ENCODE peak calls at places on chromosomes 11 and 22, in five cellular contexts. One of them, this sample, is unnamed.

GRCh38 chr11:11757871-11758270 is 83.9 kb upstream of the USP47 start:
- DNase-seq in GM12864: no peak
- DNase-seq in PC-9: no peak
- DNase-seq in spleen: no peak
- DNase-seq in AG04450: no peak
- DNase-seq in this sample: no peak

GRCh38 chr11:55854704-55855103 is 16.2 kb downstream of the OR5D16 start:
- DNase-seq in PC-9: no peak
- DNase-seq in GM12864: no peak
- DNase-seq in AG04450: no peak
- DNase-seq in spleen: no peak
- DNase-seq in this sample: no peak

GRCh38 chr11:69040581-69041260 is 8.0 kb upstream of the TPCN2 start:
- DNase-seq in PC-9: no peak
- DNase-seq in GM12864: no peak
- DNase-seq in AG04450: peak
- DNase-seq in spleen: no peak
- DNase-seq in this sample: no peak

GRCh38 chr22:41831383-41831782 is 1.5 kb upstream of the SREBF2 start:
- DNase-seq in AG04450: no peak
- DNase-seq in PC-9: no peak
- DNase-seq in spleen: no peak
- DNase-seq in GM12864: no peak
- DNase-seq in this sample: no peak

GRCh38 chr11:76602431-76602861 is 68.1 kb downstream of the LRRC32 start:
- DNase-seq in GM12864: no peak
- DNase-seq in PC-9: no peak
- DNase-seq in AG04450: no peak
- DNase-seq in spleen: peak
- DNase-seq in this sample: peak

GRCh38 chr11:59212744-59213573 is at the start of gene MPEG1:
- DNase-seq in AG04450: no peak
- DNase-seq in GM12864: no peak
- DNase-seq in spleen: peak
- DNase-seq in PC-9: no peak
- DNase-seq in this sample: no peak

GRCh38 chr11:128625316-128625715 is 38.0 kb upstream of the ETS1 start:
- DNase-seq in GM12864: no peak
- DNase-seq in spleen: peak
- DNase-seq in PC-9: no peak
- DNase-seq in AG04450: no peak
- DNase-seq in this sample: no peak

GRCh38 chr11:61378713-61379313 is 13.6 kb upstream of the TMEM216 start:
- DNase-seq in AG04450: peak
- DNase-seq in spleen: no peak
- DNase-seq in PC-9: peak
- DNase-seq in GM12864: no peak
- DNase-seq in this sample: no peak

GRCh38 chr11:12408156-12408770 is 30.9 kb downstream of the PARVA start:
- DNase-seq in AG04450: no peak
- DNase-seq in GM12864: no peak
- DNase-seq in spleen: no peak
- DNase-seq in PC-9: no peak
- DNase-seq in this sample: no peak

GRCh38 chr11:66745356-66746235 is 16.6 kb upstream of the SPTBN2 start:
- DNase-seq in spleen: peak
- DNase-seq in AG04450: no peak
- DNase-seq in GM12864: peak
- DNase-seq in PC-9: peak
- DNase-seq in this sample: no peak

GRCh38 chr11:507727-508515 is 879 bp upstream of the RNH1 start:
- DNase-seq in PC-9: no peak
- DNase-seq in spleen: peak
- DNase-seq in GM12864: no peak
- DNase-seq in AG04450: no peak
- DNase-seq in this sample: no peak

GRCh38 chr11:133956650-133957633 is at the start of gene IGSF9B:
- DNase-seq in PC-9: no peak
- DNase-seq in spleen: peak
- DNase-seq in AG04450: no peak
- DNase-seq in GM12864: peak
- DNase-seq in this sample: peak

GRCh38 chr22:43534916-43535315 is 123.1 kb downstream of the MPPED1 start:
- DNase-seq in GM12864: no peak
- DNase-seq in PC-9: no peak
- DNase-seq in spleen: no peak
- DNase-seq in AG04450: no peak
- DNase-seq in this sample: no peak

GRCh38 chr11:1776331-1776851 is 12.7 kb upstream of the CTSD start:
- DNase-seq in AG04450: no peak
- DNase-seq in PC-9: no peak
- DNase-seq in spleen: peak
- DNase-seq in GM12864: no peak
- DNase-seq in this sample: no peak

GRCh38 chr22:45210577-45211431 is 29.9 kb downstream of the KIAA0930 start:
- DNase-seq in AG04450: no peak
- DNase-seq in spleen: peak
- DNase-seq in GM12864: no peak
- DNase-seq in PC-9: peak
- DNase-seq in this sample: peak

GRCh38 chr11:71240865-71241691 is 11.3 kb downstream of the SHANK2 start:
- DNase-seq in GM12864: peak
- DNase-seq in AG04450: peak
- DNase-seq in PC-9: peak
- DNase-seq in spleen: peak
- DNase-seq in this sample: no peak

GRCh38 chr11:27648840-27649239 is 51.4 kb downstream of the BDNF start:
- DNase-seq in AG04450: no peak
- DNase-seq in GM12864: no peak
- DNase-seq in PC-9: no peak
- DNase-seq in spleen: no peak
- DNase-seq in this sample: no peak

GRCh38 chr11:62649486-62649885 is 3.1 kb upstream of the GANAB start:
- DNase-seq in spleen: peak
- DNase-seq in GM12864: no peak
- DNase-seq in PC-9: no peak
- DNase-seq in AG04450: no peak
- DNase-seq in this sample: no peak

GRCh38 chr11:1750481-1750839 is at the start of gene IFITM10:
- DNase-seq in spleen: no peak
- DNase-seq in PC-9: no peak
- DNase-seq in AG04450: no peak
- DNase-seq in GM12864: no peak
- DNase-seq in this sample: no peak

GRCh38 chr11:115470928-115471327 is 33.3 kb downstream of the CADM1 start:
- DNase-seq in PC-9: no peak
- DNase-seq in GM12864: no peak
- DNase-seq in AG04450: no peak
- DNase-seq in spleen: no peak
- DNase-seq in this sample: no peak

GRCh38 chr11:133506551-133507094 is 25.7 kb downstream of the OPCML start:
- DNase-seq in AG04450: no peak
- DNase-seq in PC-9: no peak
- DNase-seq in GM12864: no peak
- DNase-seq in spleen: no peak
- DNase-seq in this sample: no peak

GRCh38 chr11:87281496-87281895 is 243.8 kb downstream of the TMEM135 start:
- DNase-seq in GM12864: no peak
- DNase-seq in PC-9: peak
- DNase-seq in spleen: no peak
- DNase-seq in AG04450: no peak
- DNase-seq in this sample: no peak

GRCh38 chr22:32444068-32444467 is 20.2 kb downstream of the BPIFC start:
- DNase-seq in GM12864: no peak
- DNase-seq in spleen: no peak
- DNase-seq in AG04450: no peak
- DNase-seq in PC-9: peak
- DNase-seq in this sample: peak

GRCh38 chr11:47177846-47178245 is 1.2 kb upstream of the ARFGAP2 start:
- DNase-seq in spleen: peak
- DNase-seq in AG04450: no peak
- DNase-seq in PC-9: no peak
- DNase-seq in GM12864: no peak
- DNase-seq in this sample: no peak

GRCh38 chr11:858053-858992 is 15.7 kb downstream of the TSPAN4 start:
- DNase-seq in spleen: no peak
- DNase-seq in AG04450: no peak
- DNase-seq in PC-9: no peak
- DNase-seq in GM12864: no peak
- DNase-seq in this sample: no peak

GRCh38 chr22:44729391-44730012 is 22.9 kb upstream of the ARHGAP8 start:
- DNase-seq in AG04450: no peak
- DNase-seq in PC-9: peak
- DNase-seq in spleen: peak
- DNase-seq in GM12864: no peak
- DNase-seq in this sample: peak

GRCh38 chr22:32619614-32620426 is 145.2 kb downstream of the FBXO7 start:
- DNase-seq in AG04450: no peak
- DNase-seq in spleen: peak
- DNase-seq in GM12864: no peak
- DNase-seq in PC-9: peak
- DNase-seq in this sample: no peak

GRCh38 chr11:103024086-103024485 is 67.9 kb downstream of the DCUN1D5 start:
- DNase-seq in spleen: no peak
- DNase-seq in AG04450: no peak
- DNase-seq in GM12864: no peak
- DNase-seq in PC-9: peak
- DNase-seq in this sample: no peak
- H3K4me3 ChIP-seq in spleen: no peak
- H3K4me3 ChIP-seq in AG04450: no peak
- H3K4me3 ChIP-seq in GM12864: no peak
- H3K4me3 ChIP-seq in PC-9: no peak
- H3K4me3 ChIP-seq in this sample: no peak

GRCh38 chr11:123428221-123428631 is 1.8 kb upstream of the GRAMD1B start:
- DNase-seq in AG04450: no peak
- DNase-seq in spleen: no peak
- DNase-seq in GM12864: no peak
- DNase-seq in PC-9: no peak
- DNase-seq in this sample: no peak

GRCh38 chr11:123430736-123431356 is 777 bp downstream of the GRAMD1B start:
- DNase-seq in spleen: peak
- DNase-seq in AG04450: no peak
- DNase-seq in GM12864: no peak
- DNase-seq in PC-9: peak
- DNase-seq in this sample: peak

GRCh38 chr11:123429336-123429735 is 733 bp upstream of the GRAMD1B start:
- DNase-seq in spleen: no peak
- DNase-seq in GM12864: no peak
- DNase-seq in PC-9: peak
- DNase-seq in AG04450: no peak
- DNase-seq in this sample: no peak

GRCh38 chr11:123431619-123432018 is 1.6 kb downstream of the GRAMD1B start:
- DNase-seq in PC-9: peak
- DNase-seq in AG04450: no peak
- DNase-seq in spleen: no peak
- DNase-seq in GM12864: no peak
- DNase-seq in this sample: no peak

GRCh38 chr11:123429851-123430735 is at the start of gene GRAMD1B:
- DNase-seq in AG04450: peak
- DNase-seq in spleen: peak
- DNase-seq in GM12864: no peak
- DNase-seq in PC-9: no peak
- DNase-seq in this sample: peak
- TF ChIP-seq CTCF in AG04450: peak
- TF ChIP-seq CTCF in spleen: no peak
- TF ChIP-seq CTCF in GM12864: peak
- TF ChIP-seq CTCF in PC-9: no peak
- TF ChIP-seq CTCF in this sample: peak

GRCh38 chr11:24064309-24064903 is 432.4 kb upstream of the LUZP2 start:
- DNase-seq in GM12864: no peak
- DNase-seq in PC-9: no peak
- DNase-seq in spleen: no peak
- DNase-seq in AG04450: no peak
- DNase-seq in this sample: no peak

DNA sequence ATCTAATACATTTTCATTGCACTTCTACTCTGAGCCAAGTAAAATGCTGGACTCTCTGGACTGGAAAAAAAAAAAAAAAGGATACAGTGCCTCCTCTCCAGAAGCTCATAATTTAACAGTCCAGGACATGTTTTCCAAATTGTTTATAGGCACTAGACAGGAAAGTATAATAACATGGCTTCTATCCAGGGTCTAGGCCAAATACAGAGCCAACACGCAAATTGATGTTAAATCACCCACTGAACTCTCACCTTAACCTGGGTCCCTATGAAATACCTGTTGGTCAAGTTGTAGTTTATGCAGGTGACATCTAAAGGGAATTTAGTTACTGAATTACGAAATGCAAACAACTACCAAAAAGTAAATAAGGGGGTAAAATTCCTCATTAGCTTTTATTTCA is 428.7 kb upstream of the LUZP2 start:
- DNase-seq in spleen: no peak
- DNase-seq in AG04450: no peak
- DNase-seq in PC-9: no peak
- DNase-seq in GM12864: no peak
- DNase-seq in this sample: no peak
- H3K4me3 ChIP-seq in spleen: no peak
- H3K4me3 ChIP-seq in AG04450: no peak
- H3K4me3 ChIP-seq in PC-9: no peak
- H3K4me3 ChIP-seq in GM12864: no peak
- H3K4me3 ChIP-seq in this sample: no peak

DNA sequence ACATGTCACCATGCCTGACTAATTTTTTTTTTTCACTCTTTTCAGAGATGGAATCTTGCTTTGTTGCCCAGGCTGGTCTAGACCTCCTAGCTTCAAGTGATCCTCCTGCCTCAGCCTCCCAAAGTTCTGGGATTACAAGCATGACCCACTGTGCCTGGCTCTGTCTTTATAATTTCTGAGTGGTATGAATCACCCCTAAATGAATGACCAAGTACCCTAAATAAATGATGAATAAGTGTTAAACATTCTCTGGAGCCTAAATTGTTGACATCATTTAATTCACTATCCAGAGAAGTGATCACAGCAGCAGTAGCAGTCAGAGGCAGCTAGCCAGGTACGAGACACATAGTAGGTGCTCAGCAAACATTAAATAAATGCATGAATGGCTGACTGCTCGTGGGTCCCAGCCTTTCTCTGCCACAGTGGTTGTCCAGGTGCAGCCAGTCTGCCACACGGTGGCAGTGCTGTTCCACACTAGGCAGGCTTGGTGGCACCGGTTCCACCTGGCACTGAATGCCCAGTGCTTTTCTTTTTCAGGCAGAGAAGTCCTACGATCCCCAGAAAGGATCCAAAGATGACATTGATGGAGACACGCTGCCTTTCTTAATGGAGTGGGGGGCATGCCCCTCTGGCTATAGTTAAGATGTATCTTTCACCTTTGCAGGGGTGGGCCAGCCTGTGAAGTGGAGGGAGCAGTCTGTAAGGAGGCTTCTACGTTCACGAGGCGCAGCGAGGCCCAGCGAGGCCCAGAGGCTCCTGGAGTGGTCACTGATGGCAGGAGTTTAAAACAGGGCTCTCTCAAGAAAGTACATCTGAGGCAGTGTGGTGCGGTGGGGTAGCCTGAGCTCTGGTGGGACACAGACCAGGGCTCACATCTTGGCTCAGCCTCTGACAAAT is 8.7 kb upstream of the TTC12 start:
- DNase-seq in GM12864: no peak
- DNase-seq in AG04450: peak
- DNase-seq in PC-9: peak
- DNase-seq in spleen: peak
- DNase-seq in this sample: peak
- TF ChIP-seq CTCF in GM12864: peak
- TF ChIP-seq CTCF in AG04450: peak
- TF ChIP-seq CTCF in PC-9: peak
- TF ChIP-seq CTCF in spleen: peak
- TF ChIP-seq CTCF in this sample: peak

GRCh38 chr11:21634491-21634890 is 558.4 kb upstream of the ANO5 start:
- DNase-seq in spleen: no peak
- DNase-seq in GM12864: no peak
- DNase-seq in AG04450: no peak
- DNase-seq in PC-9: no peak
- DNase-seq in this sample: peak
- H3K4me3 ChIP-seq in spleen: no peak
- H3K4me3 ChIP-seq in GM12864: no peak
- H3K4me3 ChIP-seq in AG04450: no peak
- H3K4me3 ChIP-seq in PC-9: no peak
- H3K4me3 ChIP-seq in this sample: no peak

This sample was measured in BE2C.